ENCODE peak calls at places on chromosomes 13 and 19, in seven cellular contexts. S is CD8-positive, alpha-beta T cell; M is NCI-H1105 treated with DMSO at 0.1 percent for 48 hours; C is ACHN; X is activated T-cell treated with anti-CD3 and anti-CD28 coated beads for 1 hour; F is NCI-H1930; O is stimulated activated naive CD8-positive, alpha-beta T cell treated with anti-CD3 and anti-CD28 coated beads, Interleukin-15, Interleukin-2, amounts not matched to agents 100 U/mL and 50 U/mL, for 24 hours. N is an unnamed sample.
A peak's percentile ranks its signal among the peaks of the same experiment; 100 is the strongest.

GRCh38 chr13:104163866-104164630 is 1097.8 kb upstream of the SLC10A2 start:
- DNase-seq in S (no peak), M (no peak), C (no peak), X (no peak), F (no peak), O (no peak), N (no peak)

GRCh38 chr19:38562096-38562495 is 55.7 kb downstream of the MAP4K1 start:
- DNase-seq in S (no peak), M (no peak), C (no peak), X (no peak), F (no peak), O (no peak), N (no peak)

GRCh38 chr19:10701955-10702307 is 692 bp downstream of the QTRT1 start:
- DNase-seq in S (no peak), M (peak; percentile 13), C (no peak), X (no peak), F (no peak), O (peak; percentile 52), N (peak; percentile 44)

GRCh38 chr19:34430738-34431625 is 2.8 kb downstream of the UBA2 start:
- DNase-seq in S (no peak), M (peak; percentile 21), C (peak; percentile 55), X (peak; percentile 4), F (peak; percentile 16), O (peak; percentile 24), N (peak; percentile 63)

GRCh38 chr19:32817252-32817912 is 52.2 kb downstream of the SLC7A9 start:
- DNase-seq in S (no peak), M (no peak), C (no peak), X (no peak), F (no peak), O (no peak), N (no peak)

GRCh38 chr13:22427041-22427440 is 753.7 kb upstream of the SGCG start:
- DNase-seq in S (no peak), M (no peak), C (no peak), X (no peak), F (no peak), O (no peak), N (no peak)

GRCh38 chr13:76266566-76266965 is 619.6 kb downstream of the KCTD12 start:
- DNase-seq in S (no peak), M (no peak), C (no peak), X (no peak), F (no peak), O (no peak), N (no peak)

GRCh38 chr19:1978346-1978894 is 37.1 kb downstream of the BTBD2 start:
- DNase-seq in S (no peak), M (no peak), C (no peak), X (no peak), F (no peak), O (no peak), N (no peak)

GRCh38 chr13:26406791-26407190 is 150.7 kb upstream of the WASF3 start:
- DNase-seq in S (no peak), M (no peak), C (no peak), X (no peak), F (no peak), O (no peak), N (no peak)

GRCh38 chr19:18798384-18799352 is 7.6 kb upstream of the COMP start:
- DNase-seq in S (no peak), M (no peak), C (no peak), X (no peak), F (no peak), O (no peak), N (no peak)

GRCh38 chr19:2793126-2793525 is 7.8 kb downstream of the THOP1 start:
- DNase-seq in S (no peak), M (no peak), C (no peak), X (no peak), F (no peak), O (no peak), N (no peak)

N was measured in activated naive CD4-positive, alpha-beta T cell treated with anti-CD3 and anti-CD28 coated beads, Interleukin-2, amount 10 ng/mL, durations not matched to agents 7 days and 5 days.